ENCODE peak calls at places on chromosome 10, in five cellular contexts. O, R, N, H and E are unnamed samples.

GRCh38 chr10:62057872-62058271 is 156.4 kb downstream of the ARID5B start:
- DNase-seq in R (no peak), O (no peak), N (no peak), H (no peak), E (no peak)

GRCh38 chr10:6778992-6779701 is 199.1 kb upstream of the PRKCQ start:
- DNase-seq in O (no peak), N (peak), R (peak), H (no peak), E (peak)

GRCh38 chr10:68406111-68406814 is 814 bp downstream of the RUFY2 start:
- DNase-seq in H (no peak), O (peak), R (peak), N (peak), E (peak)

GRCh38 chr10:124493191-124493936 is 31.7 kb downstream of the LHPP start:
- DNase-seq in H (no peak), O (no peak), R (peak), N (no peak), E (no peak)

GRCh38 chr10:86688398-86688921 is 20.1 kb downstream of the LDB3 start:
- DNase-seq in H (peak), R (peak), N (peak), O (no peak), E (peak)

GRCh38 chr10:97056003-97056630 is 129.6 kb downstream of the SLIT1 start:
- DNase-seq in R (no peak), O (no peak), H (no peak), N (no peak), E (no peak)

GRCh38 chr10:18497955-18498354 is 153.4 kb downstream of the NSUN6 start:
- DNase-seq in R (no peak), O (no peak), N (no peak), H (no peak), E (no peak)

GRCh38 chr10:132589015-132589414 is 51.4 kb downstream of the INPP5A start:
- DNase-seq in H (no peak), O (no peak), R (no peak), N (no peak), E (no peak)

GRCh38 chr10:24552346-24553016 is 171.2 kb downstream of the ARHGAP21 start:
- DNase-seq in H (no peak), R (peak), O (no peak), N (no peak), E (peak)

GRCh38 chr10:5595095-5595494 is 70.3 kb downstream of the CALML3 start:
- DNase-seq in N (no peak), O (no peak), H (no peak), R (no peak), E (peak)

GRCh38 chr10:7084255-7085005 is 326.4 kb downstream of the SFMBT2 start:
- DNase-seq in O (no peak), H (no peak), R (no peak), N (no peak), E (no peak)

GRCh38 chr10:14566498-14566897 is 208.2 kb downstream of the FAM107B start:
- DNase-seq in O (no peak), H (no peak), N (no peak), R (no peak), E (no peak)

GRCh38 chr10:121648493-121648892 is 50.2 kb upstream of the FGFR2 start:
- DNase-seq in O (no peak), R (no peak), N (no peak), H (no peak), E (no peak)

GRCh38 chr10:36224431-36224985 is 582.4 kb upstream of the FZD8 start:
- DNase-seq in N (no peak), R (no peak), O (no peak), H (no peak), E (peak)

GRCh38 chr10:69348824-69349541 is 67.7 kb downstream of the TACR2 start:
- DNase-seq in O (no peak), N (peak), H (no peak), R (no peak), E (peak)

GRCh38 chr10:85600744-85601081 is 765.9 kb downstream of the GRID1 start:
- DNase-seq in N (no peak), O (no peak), R (peak), H (no peak), E (no peak)

GRCh38 chr10:30357075-30357801 is 8.2 kb upstream of the MTPAP start:
- DNase-seq in H (no peak), N (no peak), O (no peak), R (no peak), E (peak)

GRCh38 chr10:73922007-73922863 is 11.3 kb downstream of the PLAU start:
- DNase-seq in O (no peak), H (no peak), R (no peak), N (no peak), E (no peak)

GRCh38 chr10:93280121-93280698 is 201.9 kb downstream of the MYOF start:
- DNase-seq in O (no peak), R (no peak), N (no peak), H (no peak), E (no peak)

GRCh38 chr10:20004087-20004523 is 187.9 kb downstream of the PLXDC2 start:
- DNase-seq in R (no peak), N (no peak), O (no peak), H (no peak), E (peak)

GRCh38 chr10:12965571-12965970 is 35.9 kb downstream of the CCDC3 start:
- DNase-seq in O (no peak), R (no peak), H (no peak), N (no peak), E (peak)

GRCh38 chr10:101031796-101032636 is 982 bp downstream of the SFXN3 start:
- DNase-seq in H (peak), N (peak), O (peak), R (peak), E (peak)

GRCh38 chr10:72087392-72087968 is 871 bp downstream of the SPOCK2 start:
- DNase-seq in H (no peak), O (no peak), R (peak), N (no peak), E (no peak)

GRCh38 chr10:126387041-126387908 is 1.0 kb downstream of the ADAM12 start:
- DNase-seq in N (no peak), O (peak), R (peak), H (no peak), E (peak)

GRCh38 chr10:43943825-43944360 is 295.2 kb upstream of the ZNF32 start:
- DNase-seq in R (peak), O (no peak), N (no peak), H (no peak), E (no peak)

GRCh38 chr10:105210546-105210945 is 569.5 kb downstream of the SORCS3 start:
- DNase-seq in R (no peak), O (no peak), N (no peak), H (no peak), E (peak)

GRCh38 chr10:7428673-7429350 is 18.0 kb upstream of the SFMBT2 start:
- DNase-seq in N (no peak), H (no peak), O (no peak), R (no peak), E (no peak)

GRCh38 chr10:17793041-17793440 is 16.1 kb upstream of the MRC1 start:
- DNase-seq in H (no peak), O (no peak), R (no peak), N (no peak), E (no peak)

GRCh38 chr10:7956508-7956907 is 98.0 kb upstream of the GATA3 start:
- DNase-seq in R (no peak), N (peak), O (no peak), H (no peak), E (peak)